ENCODE peak calls at places on chromosomes 6 and 20, in nine cellular contexts. D is ascending aorta; M is stimulated activated CD4-positive, alpha-beta T cell treated with anti-CD3 and anti-CD28 coated beads, Interleukin-1b, Interleukin-23, amount 100 ng/mL, for 24 hours; W is uterus; P is GM04504; Y is left ventricle myocardium inferior; X is cardiac muscle cell; E is iPS DF 19.7; S is NCI-H69. C is an unnamed sample.

GRCh38 chr20:51335329-51335841 is 207.1 kb downstream of the NFATC2 start:
- DNase-seq in S (no peak), M (no peak), Y (no peak), D (no peak), X (peak), E (no peak), P (peak), W (no peak), C (no peak)

GRCh38 chr6:38319259-38320255 is 320.2 kb downstream of the BTBD9 start:
- DNase-seq in M (no peak), P (no peak), D (no peak), Y (no peak), X (no peak), W (no peak), E (peak), S (peak), C (no peak)

GRCh38 chr6:150016324-150017185 is 8.8 kb downstream of the RAET1L start:
- DNase-seq in E (no peak), M (no peak), W (peak), P (peak), D (peak), S (peak), X (peak), Y (no peak), C (peak)

GRCh38 chr6:14703586-14703985 is 542.3 kb upstream of the JARID2 start:
- DNase-seq in D (no peak), E (no peak), M (no peak), Y (no peak), W (no peak), X (peak), S (no peak), P (no peak), C (no peak)

GRCh38 chr6:46175446-46175845 is 4.7 kb upstream of the ENPP5 start:
- DNase-seq in E (no peak), Y (no peak), S (no peak), W (no peak), M (no peak), D (no peak), X (peak), P (no peak), C (no peak)

GRCh38 chr6:151765444-151765886 is 42.0 kb upstream of the ESR1 start:
- DNase-seq in W (peak), E (no peak), Y (no peak), P (peak), M (no peak), D (peak), S (peak), X (peak), C (peak)

GRCh38 chr6:128499079-128499705 is 21.2 kb downstream of the PTPRK start:
- DNase-seq in D (no peak), S (no peak), W (no peak), M (no peak), E (no peak), P (no peak), X (no peak), Y (no peak), C (no peak)

GRCh38 chr20:17625246-17626051 is 55.6 kb downstream of the DSTN start:
- DNase-seq in P (no peak), D (no peak), X (no peak), Y (peak), E (no peak), S (no peak), M (no peak), W (peak), C (no peak)

GRCh38 chr6:98716341-98716740 is 118.0 kb upstream of the POU3F2 start:
- DNase-seq in W (no peak), E (peak), S (peak), P (no peak), X (no peak), Y (no peak), M (no peak), D (no peak), C (no peak)

GRCh38 chr20:31579245-31579644 is 25.8 kb upstream of the ID1 start:
- DNase-seq in W (no peak), X (no peak), Y (no peak), M (no peak), D (no peak), P (no peak), E (no peak), S (no peak), C (no peak)

GRCh38 chr6:51479296-51479695 is 608.1 kb downstream of the PKHD1 start:
- DNase-seq in E (no peak), S (peak), W (no peak), M (no peak), Y (no peak), D (no peak), P (no peak), X (no peak), C (no peak)

GRCh38 chr6:100379386-100379785 is 85.3 kb downstream of the SIM1 start:
- DNase-seq in E (no peak), P (no peak), Y (no peak), X (peak), M (no peak), W (no peak), S (no peak), D (no peak), C (no peak)

GRCh38 chr6:148492654-148493290 is 150.1 kb downstream of the SASH1 start:
- DNase-seq in E (no peak), X (no peak), W (no peak), S (no peak), M (no peak), D (no peak), Y (no peak), P (no peak), C (no peak)

GRCh38 chr6:135182120-135182992 is 1.2 kb downstream of the MYB start:
- DNase-seq in Y (no peak), M (no peak), W (no peak), P (no peak), S (peak), E (no peak), D (no peak), X (peak), C (no peak)

GRCh38 chr6:170222498-170223471 is 68.1 kb downstream of the DLL1 start:
- DNase-seq in E (no peak), D (peak), X (no peak), Y (no peak), M (no peak), P (no peak), W (no peak), S (peak), C (peak)

GRCh38 chr20:6384368-6384767 is 261.5 kb upstream of the FERMT1 start:
- DNase-seq in X (no peak), M (no peak), S (no peak), Y (no peak), P (no peak), D (no peak), E (no peak), W (no peak), C (no peak)

GRCh38 chr20:17849901-17850673 is 118.5 kb downstream of the SNX5 start:
- DNase-seq in W (peak), X (peak), M (no peak), S (no peak), E (no peak), Y (peak), P (peak), D (peak), C (peak)

GRCh38 chr6:106882133-106882532 is 92.4 kb downstream of the CD24 start:
- DNase-seq in S (no peak), X (no peak), E (no peak), D (no peak), Y (no peak), P (no peak), W (no peak), M (no peak), C (no peak)

GRCh38 chr20:57393321-57394086 is 2.3 kb downstream of the RBM38 start:
- DNase-seq in P (no peak), S (no peak), W (peak), X (no peak), Y (no peak), M (no peak), D (no peak), E (no peak), C (no peak)

GRCh38 chr20:24963672-24964517 is 14.8 kb downstream of the CST7 start:
- DNase-seq in Y (no peak), E (no peak), S (no peak), P (no peak), M (no peak), W (no peak), X (no peak), D (no peak), C (peak)

GRCh38 chr6:163226181-163226835 is 188.2 kb upstream of the QKI start:
- DNase-seq in S (no peak), P (no peak), Y (no peak), M (no peak), D (no peak), E (no peak), W (no peak), X (no peak), C (no peak)

GRCh38 chr6:54646551-54647300 is 199.8 kb upstream of the FAM83B start:
- DNase-seq in X (peak), S (no peak), E (no peak), D (no peak), P (no peak), W (no peak), M (no peak), Y (no peak), C (no peak)

GRCh38 chr20:33890557-33890956 is 79.4 kb downstream of the CHMP4B start:
- DNase-seq in E (no peak), X (no peak), W (no peak), M (no peak), D (no peak), S (no peak), Y (no peak), P (no peak), C (no peak)

GRCh38 chr20:45402946-45403345 is 5.1 kb upstream of the DBNDD2 start:
- DNase-seq in W (no peak), D (no peak), E (no peak), S (no peak), M (no peak), Y (no peak), X (no peak), P (no peak), C (no peak)

GRCh38 chr20:44973053-44973452 is 6.7 kb downstream of the STK4 start:
- DNase-seq in X (no peak), Y (no peak), M (no peak), D (no peak), S (no peak), E (no peak), P (peak), W (no peak), C (no peak)

GRCh38 chr6:131070061-131070460 is 7.0 kb upstream of the EPB41L2 start:
- DNase-seq in W (no peak), S (no peak), X (no peak), P (no peak), E (no peak), M (no peak), Y (no peak), D (no peak), C (no peak)

GRCh38 chr6:42714098-42714761 is 8.2 kb downstream of the PRPH2 start:
- DNase-seq in W (no peak), E (no peak), X (peak), P (no peak), D (no peak), Y (no peak), S (no peak), M (no peak), C (no peak)